ENCODE peak calls at places on chromosome 4, in four cellular contexts. E is LoVo, C is BJ, R is fibroblast of pulmonary artery. N is an unnamed sample.

GRCh38 chr4:84855774-84856173 is 110.7 kb downstream of the WDFY3 start:
- DNase-seq in E (no peak), C (no peak), R (no peak), N (no peak)

GRCh38 chr4:4726051-4726450 is 133.4 kb upstream of the MSX1 start:
- DNase-seq in E (no peak), C (no peak), R (no peak), N (no peak)

GRCh38 chr4:102503831-102504786 is 3.0 kb downstream of the NFKB1 start:
- DNase-seq in E (no peak), C (no peak), R (no peak), N (no peak)

GRCh38 chr4:80465238-80465637 is 129.7 kb downstream of the CFAP299 start:
- DNase-seq in E (no peak), C (no peak), R (no peak), N (no peak)

GRCh38 chr4:7357296-7357680 is 77.4 kb downstream of the PSAPL1 start:
- DNase-seq in E (no peak), C (no peak), R (no peak), N (no peak)

GRCh38 chr4:157043131-157043530 is 32.8 kb upstream of the GLRB start:
- DNase-seq in E (no peak), C (no peak), R (peak), N (no peak)

GRCh38 chr4:123659759-123660158 is 263.2 kb downstream of the SPRY1 start:
- DNase-seq in E (peak), C (no peak), R (peak), N (no peak)

GRCh38 chr4:95540227-95540626 is 8.5 kb downstream of the UNC5C start:
- DNase-seq in E (no peak), C (no peak), R (no peak), N (no peak)

GRCh38 chr4:85939595-85939994 is 420.3 kb downstream of the MAPK10 start:
- DNase-seq in E (no peak), C (no peak), R (no peak), N (no peak)

GRCh38 chr4:3389186-3389878 is 52.4 kb upstream of the HGFAC start:
- DNase-seq in E (no peak), C (no peak), R (no peak), N (no peak)

GRCh38 chr4:139735381-139736256 is 70.0 kb downstream of the MGST2 start:
- DNase-seq in E (no peak), C (no peak), R (no peak), N (no peak)

GRCh38 chr4:153950100-153950979 is 161.5 kb upstream of the SFRP2 start:
- DNase-seq in E (peak), C (peak), R (no peak), N (no peak)

GRCh38 chr4:11497972-11498371 is 69.3 kb upstream of the HS3ST1 start:
- DNase-seq in E (no peak), C (no peak), R (no peak), N (no peak)

GRCh38 chr4:138666366-138666765 is 349.2 kb upstream of the NOCT start:
- DNase-seq in E (no peak), C (no peak), R (no peak), N (no peak)

GRCh38 chr4:153019906-153020305 is 83.8 kb downstream of the FHDC1 start:
- DNase-seq in E (no peak), C (no peak), R (no peak), N (no peak)

GRCh38 chr4:101948951-101949350 is 158.4 kb downstream of the BANK1 start:
- DNase-seq in E (no peak), C (no peak), R (no peak), N (no peak)

GRCh38 chr4:8593268-8594096 is 917 bp downstream of the CPZ start:
- DNase-seq in E (no peak), C (no peak), R (no peak), N (no peak)

GRCh38 chr4:122100508-122100907 is 51.6 kb upstream of the BLTP1 start:
- DNase-seq in E (no peak), C (no peak), R (no peak), N (no peak)

GRCh38 chr4:164761233-164761632 is 7.3 kb downstream of the SMIM31 start:
- DNase-seq in E (peak), C (no peak), R (no peak), N (no peak)

GRCh38 chr4:33850503-33850902 is 2393.8 kb downstream of the ARAP2 start:
- DNase-seq in E (no peak), C (peak), R (no peak), N (no peak)

GRCh38 chr4:153489856-153490558 is 23.8 kb downstream of the TMEM131L start:
- DNase-seq in E (no peak), C (no peak), R (peak), N (no peak)